ENCODE peak calls at places on chromosome 18, in eight cellular contexts. C is stomach; F is T-cell; Y is NCI-H774; U is activated naive CD8-positive, alpha-beta T cell treated with anti-CD3 and anti-CD28 coated beads for 36 hours; G is right cardiac atrium; P is GM18507; Z is T follicular helper cell. B is an unnamed sample.

GRCh38 chr18:77014538-77014937 is 118.0 kb downstream of the MBP start:
- DNase-seq in C (no peak), F (no peak), Y (no peak), U (no peak), G (no peak), P (no peak), Z (no peak), B (no peak)

GRCh38 chr18:65924878-65925277 is 174.1 kb downstream of the CDH7 start:
- DNase-seq in C (no peak), F (no peak), Y (no peak), U (no peak), G (no peak), P (no peak), Z (no peak), B (no peak)

GRCh38 chr18:336753-337152 is 68.9 kb upstream of the THOC1 start:
- DNase-seq in C (no peak), F (no peak), Y (no peak), U (no peak), G (no peak), P (no peak), Z (no peak), B (no peak)

GRCh38 chr18:66226782-66227181 is 377.1 kb downstream of the CDH19 start:
- DNase-seq in C (no peak), F (no peak), Y (no peak), U (no peak), G (no peak), P (no peak), Z (no peak), B (no peak)

GRCh38 chr18:6219116-6219717 is 195.5 kb downstream of the L3MBTL4 start:
- DNase-seq in C (no peak), F (no peak), Y (no peak), U (peak), G (no peak), P (no peak), Z (no peak), B (peak)

GRCh38 chr18:13983506-13983905 is 68.2 kb upstream of the MC2R start:
- DNase-seq in C (no peak), F (no peak), Y (no peak), U (no peak), G (no peak), P (no peak), Z (no peak), B (no peak)

GRCh38 chr18:22167471-22168151 is 1.8 kb upstream of the GATA6 start:
- DNase-seq in C (no peak), F (no peak), Y (no peak), U (no peak), G (peak), P (no peak), Z (no peak), B (no peak)

GRCh38 chr18:57621252-57621607 is 406 bp downstream of the NARS1 start:
- DNase-seq in C (peak), F (no peak), Y (no peak), U (no peak), G (peak), P (no peak), Z (no peak), B (no peak)

GRCh38 chr18:42053188-42053781 is 98.3 kb downstream of the PIK3C3 start:
- DNase-seq in C (peak), F (peak), Y (no peak), U (peak), G (peak), P (no peak), Z (peak), B (peak)

B was measured in activated CD8-positive, alpha-beta T cell treated with anti-CD3 and anti-CD28 coated beads, Interleukin-2, amount 10 ng/mL, durations not matched to agents 7 days and 5 days.